ENCODE peak calls at places on chromosome 2, in ten cellular contexts. One of them, this sample, is unnamed.

GRCh38 chr2:235042576-235043515 is 91.0 kb downstream of the SH3BP4 start:
- DNase-seq in fibroblast of mammary gland: no peak
- DNase-seq in H54: no peak
- DNase-seq in left ventricle myocardium inferior: no peak
- DNase-seq in T-helper 1 cell: no peak
- DNase-seq in mucosa of descending colon: no peak
- DNase-seq in activated CD8-positive, alpha-beta memory T cell treated with anti-CD3 and anti-CD28 coated beads, Interleukin-2, amount 50 U/mL, for 4 hours: no peak
- DNase-seq in NCI-H1092 treated with DMSO at 0.1 percent for 48 hours: no peak
- DNase-seq in activated naive CD8-positive, alpha-beta T cell treated with anti-CD3 and anti-CD28 coated beads for 36 hours: no peak
- DNase-seq in Kasumi-1: no peak
- DNase-seq in this sample: no peak

GRCh38 chr2:241798631-241799521 is 10.1 kb upstream of the NEU4 start:
- DNase-seq in fibroblast of mammary gland: no peak
- DNase-seq in activated CD8-positive, alpha-beta memory T cell treated with anti-CD3 and anti-CD28 coated beads, Interleukin-2, amount 50 U/mL, for 4 hours: peak
- DNase-seq in NCI-H1092 treated with DMSO at 0.1 percent for 48 hours: no peak
- DNase-seq in Kasumi-1: no peak
- DNase-seq in activated naive CD8-positive, alpha-beta T cell treated with anti-CD3 and anti-CD28 coated beads for 36 hours: no peak
- DNase-seq in mucosa of descending colon: peak
- DNase-seq in H54: no peak
- DNase-seq in left ventricle myocardium inferior: peak
- DNase-seq in T-helper 1 cell: no peak
- DNase-seq in this sample: no peak

GRCh38 chr2:85607268-85608215 is 4.3 kb downstream of the C2orf68 start:
- DNase-seq in NCI-H1092 treated with DMSO at 0.1 percent for 48 hours: no peak
- DNase-seq in Kasumi-1: no peak
- DNase-seq in fibroblast of mammary gland: no peak
- DNase-seq in H54: no peak
- DNase-seq in activated naive CD8-positive, alpha-beta T cell treated with anti-CD3 and anti-CD28 coated beads for 36 hours: no peak
- DNase-seq in left ventricle myocardium inferior: no peak
- DNase-seq in T-helper 1 cell: no peak
- DNase-seq in activated CD8-positive, alpha-beta memory T cell treated with anti-CD3 and anti-CD28 coated beads, Interleukin-2, amount 50 U/mL, for 4 hours: no peak
- DNase-seq in mucosa of descending colon: no peak
- DNase-seq in this sample: no peak

GRCh38 chr2:129636692-129637091 is 342.8 kb upstream of the RAB6C start:
- DNase-seq in left ventricle myocardium inferior: no peak
- DNase-seq in H54: no peak
- DNase-seq in fibroblast of mammary gland: no peak
- DNase-seq in mucosa of descending colon: no peak
- DNase-seq in activated CD8-positive, alpha-beta memory T cell treated with anti-CD3 and anti-CD28 coated beads, Interleukin-2, amount 50 U/mL, for 4 hours: no peak
- DNase-seq in Kasumi-1: no peak
- DNase-seq in NCI-H1092 treated with DMSO at 0.1 percent for 48 hours: no peak
- DNase-seq in T-helper 1 cell: no peak
- DNase-seq in activated naive CD8-positive, alpha-beta T cell treated with anti-CD3 and anti-CD28 coated beads for 36 hours: no peak
- DNase-seq in this sample: no peak

GRCh38 chr2:16508061-16508851 is 157.4 kb downstream of the CYRIA start:
- DNase-seq in activated naive CD8-positive, alpha-beta T cell treated with anti-CD3 and anti-CD28 coated beads for 36 hours: peak
- DNase-seq in mucosa of descending colon: peak
- DNase-seq in NCI-H1092 treated with DMSO at 0.1 percent for 48 hours: peak
- DNase-seq in activated CD8-positive, alpha-beta memory T cell treated with anti-CD3 and anti-CD28 coated beads, Interleukin-2, amount 50 U/mL, for 4 hours: no peak
- DNase-seq in H54: no peak
- DNase-seq in T-helper 1 cell: no peak
- DNase-seq in fibroblast of mammary gland: no peak
- DNase-seq in Kasumi-1: no peak
- DNase-seq in left ventricle myocardium inferior: peak
- DNase-seq in this sample: no peak

GRCh38 chr2:23312996-23313606 is 71.9 kb upstream of the KLHL29 start:
- DNase-seq in Kasumi-1: no peak
- DNase-seq in activated CD8-positive, alpha-beta memory T cell treated with anti-CD3 and anti-CD28 coated beads, Interleukin-2, amount 50 U/mL, for 4 hours: no peak
- DNase-seq in T-helper 1 cell: no peak
- DNase-seq in left ventricle myocardium inferior: no peak
- DNase-seq in mucosa of descending colon: no peak
- DNase-seq in activated naive CD8-positive, alpha-beta T cell treated with anti-CD3 and anti-CD28 coated beads for 36 hours: peak
- DNase-seq in fibroblast of mammary gland: peak
- DNase-seq in H54: peak
- DNase-seq in NCI-H1092 treated with DMSO at 0.1 percent for 48 hours: peak
- DNase-seq in this sample: no peak

GRCh38 chr2:53252115-53252514 is 515.5 kb upstream of the CHAC2 start:
- DNase-seq in H54: no peak
- DNase-seq in activated naive CD8-positive, alpha-beta T cell treated with anti-CD3 and anti-CD28 coated beads for 36 hours: no peak
- DNase-seq in T-helper 1 cell: no peak
- DNase-seq in mucosa of descending colon: no peak
- DNase-seq in fibroblast of mammary gland: no peak
- DNase-seq in Kasumi-1: no peak
- DNase-seq in activated CD8-positive, alpha-beta memory T cell treated with anti-CD3 and anti-CD28 coated beads, Interleukin-2, amount 50 U/mL, for 4 hours: no peak
- DNase-seq in NCI-H1092 treated with DMSO at 0.1 percent for 48 hours: peak
- DNase-seq in left ventricle myocardium inferior: no peak
- DNase-seq in this sample: no peak

GRCh38 chr2:6845312-6845711 is 20.4 kb downstream of the CMPK2 start:
- DNase-seq in fibroblast of mammary gland: no peak
- DNase-seq in Kasumi-1: peak
- DNase-seq in activated naive CD8-positive, alpha-beta T cell treated with anti-CD3 and anti-CD28 coated beads for 36 hours: no peak
- DNase-seq in NCI-H1092 treated with DMSO at 0.1 percent for 48 hours: no peak
- DNase-seq in left ventricle myocardium inferior: no peak
- DNase-seq in activated CD8-positive, alpha-beta memory T cell treated with anti-CD3 and anti-CD28 coated beads, Interleukin-2, amount 50 U/mL, for 4 hours: no peak
- DNase-seq in mucosa of descending colon: no peak
- DNase-seq in H54: no peak
- DNase-seq in T-helper 1 cell: no peak
- DNase-seq in this sample: no peak

GRCh38 chr2:34738691-34739090 is 1139.6 kb upstream of the FAM98A start:
- DNase-seq in activated naive CD8-positive, alpha-beta T cell treated with anti-CD3 and anti-CD28 coated beads for 36 hours: no peak
- DNase-seq in fibroblast of mammary gland: no peak
- DNase-seq in T-helper 1 cell: no peak
- DNase-seq in NCI-H1092 treated with DMSO at 0.1 percent for 48 hours: no peak
- DNase-seq in activated CD8-positive, alpha-beta memory T cell treated with anti-CD3 and anti-CD28 coated beads, Interleukin-2, amount 50 U/mL, for 4 hours: no peak
- DNase-seq in H54: no peak
- DNase-seq in left ventricle myocardium inferior: no peak
- DNase-seq in Kasumi-1: no peak
- DNase-seq in mucosa of descending colon: no peak
- DNase-seq in this sample: no peak

GRCh38 chr2:31517442-31518203 is 63.1 kb downstream of the SRD5A2 start:
- DNase-seq in left ventricle myocardium inferior: no peak
- DNase-seq in activated naive CD8-positive, alpha-beta T cell treated with anti-CD3 and anti-CD28 coated beads for 36 hours: no peak
- DNase-seq in activated CD8-positive, alpha-beta memory T cell treated with anti-CD3 and anti-CD28 coated beads, Interleukin-2, amount 50 U/mL, for 4 hours: no peak
- DNase-seq in T-helper 1 cell: no peak
- DNase-seq in mucosa of descending colon: no peak
- DNase-seq in fibroblast of mammary gland: no peak
- DNase-seq in H54: no peak
- DNase-seq in NCI-H1092 treated with DMSO at 0.1 percent for 48 hours: no peak
- DNase-seq in Kasumi-1: no peak
- DNase-seq in this sample: no peak

GRCh38 chr2:102114290-102114721 is 28.2 kb upstream of the IL1R1 start:
- DNase-seq in activated CD8-positive, alpha-beta memory T cell treated with anti-CD3 and anti-CD28 coated beads, Interleukin-2, amount 50 U/mL, for 4 hours: no peak
- DNase-seq in fibroblast of mammary gland: peak
- DNase-seq in NCI-H1092 treated with DMSO at 0.1 percent for 48 hours: no peak
- DNase-seq in T-helper 1 cell: no peak
- DNase-seq in H54: no peak
- DNase-seq in Kasumi-1: no peak
- DNase-seq in mucosa of descending colon: no peak
- DNase-seq in left ventricle myocardium inferior: no peak
- DNase-seq in activated naive CD8-positive, alpha-beta T cell treated with anti-CD3 and anti-CD28 coated beads for 36 hours: no peak
- DNase-seq in this sample: no peak